ENCODE peak calls at places on chromosome 7, in six cellular contexts. Y is GM12878, D is GM12891, T is HepG2, L is K562, K is H1. N is an unnamed sample.

GRCh38 chr7:87316846-87317545 is 28.5 kb upstream of the CROT start:
- DNase-seq in Y (no peak), T (peak), L (no peak), K (no peak), D (no peak), N (no peak)

GRCh38 chr7:5704534-5704922 is 76.9 kb downstream of the RNF216 start:
- DNase-seq in L (peak), K (peak), Y (no peak), T (peak), D (peak), N (no peak)

GRCh38 chr7:125823538-125823937 is 893.9 kb upstream of the POT1 start:
- DNase-seq in L (no peak), T (no peak), Y (no peak), K (no peak), D (no peak), N (no peak)

GRCh38 chr7:30920021-30920583 is 8.4 kb downstream of the AQP1 start:
- DNase-seq in T (no peak), L (no peak), K (no peak), D (no peak), Y (no peak), N (no peak)

GRCh38 chr7:90709501-90710465 is 113.7 kb downstream of the CDK14 start:
- DNase-seq in T (no peak), K (no peak), L (no peak), D (no peak), Y (no peak), N (no peak)

GRCh38 chr7:25759281-25759680 is 392.7 kb upstream of the NFE2L3 start:
- DNase-seq in T (no peak), D (no peak), K (no peak), L (no peak), Y (no peak), N (no peak)

GRCh38 chr7:156461881-156462665 is 178.5 kb upstream of the RNF32 start:
- DNase-seq in D (no peak), Y (no peak), L (no peak), T (no peak), K (no peak), N (no peak)

GRCh38 chr7:22586806-22587180 is 86.8 kb upstream of the STEAP1B start:
- DNase-seq in D (no peak), Y (no peak), L (no peak), T (peak), K (no peak), N (no peak)

GRCh38 chr7:136517971-136518370 is 350.5 kb upstream of the CHRM2 start:
- DNase-seq in T (no peak), L (no peak), Y (no peak), K (no peak), D (no peak), N (no peak)

GRCh38 chr7:16318989-16319915 is 102.1 kb downstream of the CRPPA start:
- DNase-seq in L (no peak), Y (no peak), T (no peak), D (no peak), K (no peak), N (no peak)

GRCh38 chr7:102992820-102993531 is 80.2 kb downstream of the LRRC17 start:
- DNase-seq in T (peak), Y (no peak), L (peak), K (no peak), D (no peak), N (no peak)

GRCh38 chr7:126574276-126574675 is 678.5 kb downstream of the GRM8 start:
- DNase-seq in T (no peak), L (no peak), K (no peak), D (no peak), Y (no peak), N (no peak)

GRCh38 chr7:35909870-35910357 is 109.1 kb downstream of the SEPTIN7 start:
- DNase-seq in K (no peak), T (no peak), Y (no peak), D (no peak), L (no peak), N (no peak)

GRCh38 chr7:70668606-70669358 is 463.2 kb upstream of the GALNT17 start:
- DNase-seq in T (no peak), Y (peak), L (no peak), D (no peak), K (no peak), N (no peak)

GRCh38 chr7:155020996-155021395 is 18.1 kb upstream of the PAXIP1 start:
- DNase-seq in Y (no peak), T (no peak), K (no peak), D (no peak), L (no peak), N (no peak)

GRCh38 chr7:44959956-44960640 is 18.7 kb downstream of the MYO1G start:
- DNase-seq in Y (no peak), L (no peak), D (no peak), T (no peak), K (no peak), N (no peak)

GRCh38 chr7:33841658-33842057 is 63.7 kb upstream of the BMPER start:
- DNase-seq in D (no peak), K (no peak), T (no peak), L (no peak), Y (no peak), N (no peak)

GRCh38 chr7:31955021-31955420 is 115.2 kb downstream of the PDE1C start:
- DNase-seq in Y (no peak), K (no peak), T (no peak), D (no peak), L (no peak), N (no peak)

GRCh38 chr7:6691609-6692106 is 15.1 kb downstream of the ZNF12 start:
- DNase-seq in L (no peak), D (no peak), K (no peak), T (no peak), Y (no peak), N (no peak)

GRCh38 chr7:114082934-114083647 is 164.3 kb upstream of the PPP1R3A start:
- DNase-seq in K (no peak), D (no peak), Y (no peak), T (no peak), L (no peak), N (no peak)

GRCh38 chr7:157903715-157904114 is 566.9 kb downstream of the DNAJB6 start:
- DNase-seq in Y (no peak), L (no peak), D (no peak), T (no peak), K (no peak), N (no peak)

GRCh38 chr7:707296-708000 is 19.1 kb upstream of the DNAAF5 start:
- DNase-seq in K (no peak), L (no peak), Y (no peak), D (no peak), T (no peak), N (no peak)

GRCh38 chr7:44473295-44473694 is 17.2 kb downstream of the NUDCD3 start:
- DNase-seq in L (no peak), T (peak), D (no peak), Y (no peak), K (no peak), N (no peak)

GRCh38 chr7:98808751-98809460 is 60.9 kb downstream of the TMEM130 start:
- DNase-seq in T (no peak), K (no peak), D (no peak), Y (no peak), L (no peak), N (no peak)

GRCh38 chr7:25149844-25150243 is 24.8 kb upstream of the CYCS start:
- DNase-seq in L (no peak), T (no peak), K (no peak), Y (no peak), D (no peak), N (no peak)

GRCh38 chr7:143416565-143417149 is 8.0 kb upstream of the EPHA1 start:
- DNase-seq in Y (no peak), D (no peak), L (peak), K (no peak), T (peak), N (no peak)

GRCh38 chr7:1385086-1385808 is 74.0 kb downstream of the MICALL2 start:
- DNase-seq in K (no peak), Y (no peak), L (no peak), T (no peak), D (no peak), N (no peak)

GRCh38 chr7:140863867-140864266 is 60.9 kb downstream of the BRAF start:
- DNase-seq in Y (no peak), D (no peak), L (no peak), K (no peak), T (no peak), N (no peak)

GRCh38 chr7:12732428-12732827 is 45.0 kb downstream of the ARL4A start:
- DNase-seq in D (no peak), Y (no peak), K (no peak), L (no peak), T (no peak), N (no peak)

GRCh38 chr7:2873146-2873545 is 29.0 kb upstream of the GNA12 start:
- DNase-seq in D (no peak), Y (no peak), K (no peak), T (no peak), L (no peak), N (no peak)

GRCh38 chr7:71308105-71308504 is 176.2 kb downstream of the GALNT17 start:
- DNase-seq in L (no peak), D (no peak), T (no peak), Y (no peak), K (peak), N (no peak)

GRCh38 chr7:66181845-66182244 is 23.3 kb upstream of the TPST1 start:
- DNase-seq in D (no peak), Y (no peak), K (no peak), L (no peak), T (no peak), N (no peak)

GRCh38 chr7:83306487-83306886 is 143.8 kb upstream of the PCLO start:
- DNase-seq in K (no peak), D (no peak), L (no peak), T (no peak), Y (no peak), N (no peak)

GRCh38 chr7:119959811-119960210 is 313.2 kb upstream of the KCND2 start:
- DNase-seq in L (no peak), T (no peak), K (no peak), Y (no peak), D (no peak), N (no peak)

GRCh38 chr7:64787295-64787694 is 6.9 kb upstream of the ZNF138 start:
- DNase-seq in L (no peak), K (no peak), T (no peak), Y (no peak), D (no peak), N (no peak)

DNA sequence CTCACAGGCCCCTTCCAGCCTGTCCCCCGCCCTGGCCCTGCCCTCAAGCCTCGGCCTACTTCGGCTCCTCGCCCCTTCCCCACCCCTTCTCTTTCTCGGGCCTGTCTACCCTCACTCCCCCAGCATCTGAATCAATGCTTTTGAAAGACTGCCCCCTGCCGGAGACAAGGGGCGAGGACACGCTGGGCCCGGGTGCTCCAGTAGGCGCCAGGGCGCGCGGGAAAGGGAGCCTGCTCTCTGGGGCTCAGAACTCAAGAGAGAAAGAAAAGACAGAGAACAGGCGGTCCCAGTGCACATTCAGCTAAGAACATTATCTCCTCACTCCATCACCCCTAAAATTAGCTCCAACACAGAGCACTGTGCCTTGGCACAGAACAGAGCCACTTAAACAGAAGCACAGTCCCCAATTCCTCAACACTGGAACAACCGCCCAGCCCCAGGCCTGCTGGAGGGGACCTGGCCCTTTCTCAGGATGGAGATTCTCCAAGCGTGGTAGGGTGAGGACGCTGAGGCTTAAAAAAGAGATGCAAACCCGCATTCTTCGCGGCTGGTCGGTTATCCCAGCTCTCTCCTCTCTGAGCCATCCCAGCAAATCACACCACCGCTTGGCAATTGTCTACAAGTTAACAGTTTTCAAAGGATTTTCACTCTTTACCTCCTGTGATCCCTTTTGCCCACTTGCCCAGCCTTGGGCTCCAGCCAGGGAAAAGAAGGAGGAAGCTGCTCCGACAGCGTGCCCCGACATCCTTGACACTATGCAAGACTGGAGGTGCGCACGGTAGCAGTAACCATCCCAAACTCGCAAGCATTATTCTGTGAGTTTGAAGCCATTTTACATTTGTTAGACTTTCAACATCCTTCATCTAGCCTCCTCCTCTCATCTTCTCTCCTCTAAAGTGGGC is 2.1 kb downstream of the GIGYF1 start:
- DNase-seq in K (peak), Y (no peak), D (peak), L (peak), T (peak), N (peak)
- TF ChIP-seq POLR2AphosphoS5 in K (no peak), Y (no peak), D (no peak), L (no peak), T (no peak), N (no peak)

DNA sequence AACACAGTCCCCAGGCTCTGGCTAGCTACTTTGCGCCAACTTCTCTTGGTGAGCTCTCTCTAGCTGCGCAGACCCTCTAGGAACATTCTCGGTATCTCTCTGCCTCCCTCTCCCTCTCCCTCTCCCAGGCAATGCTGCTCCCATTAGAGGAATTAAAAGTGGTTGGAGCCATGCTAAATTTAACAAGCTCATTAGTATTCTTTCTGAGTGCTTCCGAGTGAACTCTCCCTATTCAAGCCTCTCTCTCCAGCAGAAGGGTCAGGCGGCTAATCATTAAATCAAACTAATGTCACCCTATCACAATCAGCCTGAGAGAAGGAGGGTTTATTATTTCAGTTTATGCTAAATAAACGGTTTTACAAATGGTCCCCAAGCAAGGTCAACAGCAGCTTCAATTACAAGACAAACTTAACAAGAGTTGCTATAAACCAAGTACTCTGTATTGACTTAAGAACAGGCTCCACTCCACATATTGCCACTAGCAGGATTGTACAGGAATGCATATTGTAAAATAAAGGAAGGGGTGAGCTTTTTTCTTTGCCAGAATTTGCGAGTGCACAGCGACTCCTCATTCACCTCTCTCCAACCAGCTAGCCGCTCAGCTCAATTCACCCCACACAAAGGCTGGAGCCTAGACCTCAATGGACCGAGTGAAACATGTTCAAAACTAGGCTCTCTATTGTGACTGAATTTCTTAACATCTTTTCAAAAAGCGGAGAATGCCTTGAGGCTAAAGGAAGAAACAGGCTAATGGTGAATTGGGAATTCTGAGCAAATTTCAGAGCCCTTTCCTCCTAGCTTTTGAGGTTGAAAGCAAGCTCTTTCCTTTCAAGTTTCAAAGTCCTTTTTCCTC is 84.4 kb downstream of the GLI3 start:
- DNase-seq in D (no peak), T (no peak), K (no peak), Y (no peak), L (no peak), N (no peak)
- TF ChIP-seq TAF1 in D (no peak), T (no peak), K (no peak), Y (no peak), L (no peak), N (no peak)

DNA sequence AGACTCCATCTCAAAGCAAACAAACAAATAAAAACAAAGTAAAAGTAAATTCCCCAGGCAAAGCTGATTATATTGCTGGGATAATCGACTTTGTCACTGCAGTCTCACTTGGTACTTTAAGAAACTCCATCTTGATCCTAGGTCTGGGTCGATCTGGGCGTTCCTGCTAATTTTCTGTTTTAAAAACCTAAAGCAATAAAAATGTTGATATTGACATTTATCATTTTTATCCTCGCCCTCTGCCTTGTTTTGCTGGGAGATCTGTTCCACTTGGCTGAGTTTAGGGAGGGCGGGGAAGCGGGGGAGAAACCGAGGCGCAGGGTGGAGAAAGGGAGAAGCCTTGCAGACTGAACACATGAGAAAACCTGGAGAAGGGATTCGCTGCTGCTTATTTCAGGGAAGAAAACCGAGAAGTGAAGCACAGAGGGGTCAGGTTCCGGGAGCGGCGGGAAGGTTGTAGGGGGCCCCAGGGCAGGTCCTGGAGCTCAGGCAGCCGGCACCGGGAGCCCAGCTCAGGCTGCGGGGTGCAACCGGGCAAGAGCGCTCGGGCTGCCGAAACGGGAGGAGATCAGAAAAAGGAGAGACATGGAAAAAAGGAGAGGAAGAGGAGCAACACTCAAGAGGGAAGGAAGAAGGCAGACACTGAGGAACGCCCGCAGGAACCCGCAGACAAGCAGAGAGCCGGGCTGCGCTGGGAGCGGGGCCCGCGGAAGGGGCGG is 27.4 kb upstream of the KMT2C start:
- DNase-seq in L (peak), D (no peak), K (no peak), T (no peak), Y (no peak), N (no peak)
- TF ChIP-seq POLR2A in L (peak), D (no peak), K (peak), T (peak), Y (no peak), N (no peak)

GRCh38 chr7:80908360-80908797 is 10.5 kb downstream of the SEMA3C start:
- DNase-seq in K (no peak), Y (no peak), D (no peak), T (no peak), L (no peak), N (no peak)

GRCh38 chr7:80905334-80905733 is 13.5 kb downstream of the SEMA3C start:
- DNase-seq in K (no peak), D (no peak), Y (no peak), T (no peak), L (no peak), N (no peak)

GRCh38 chr7:80907612-80908011 is 11.2 kb downstream of the SEMA3C start:
- DNase-seq in K (no peak), Y (no peak), T (no peak), L (no peak), D (no peak), N (no peak)

GRCh38 chr7:80907141-80907601 is 11.7 kb downstream of the SEMA3C start:
- DNase-seq in K (no peak), T (no peak), Y (no peak), D (no peak), L (no peak), N (no peak)

DNA sequence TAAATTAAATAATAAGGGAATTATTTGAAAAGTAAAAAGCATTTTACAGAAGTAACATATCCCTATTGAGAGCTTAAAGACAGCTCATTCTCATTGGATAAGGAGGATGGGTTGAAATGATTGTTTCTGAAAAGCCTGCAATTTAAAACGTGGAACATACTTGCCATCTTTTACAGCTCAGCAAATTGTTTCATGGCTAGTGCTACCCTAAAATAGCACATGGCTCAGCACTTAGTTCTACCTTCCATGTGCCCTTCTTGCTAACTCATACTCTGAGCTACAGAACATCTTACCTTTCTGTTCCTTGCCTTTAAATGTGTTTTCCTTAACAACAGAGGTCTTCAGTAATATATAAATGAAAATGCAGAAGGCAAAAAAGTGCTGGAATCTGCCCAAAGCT is 8.6 kb downstream of the SEMA3C start:
- DNase-seq in D (no peak), K (no peak), T (no peak), Y (no peak), L (no peak), N (no peak)
- TF ChIP-seq POLR2AphosphoS5 in D (no peak), K (no peak), T (no peak), Y (no peak), L (no peak), N (no peak)

GRCh38 chr7:77209479-77210139 is 10.0 kb upstream of the FGL2 start:
- DNase-seq in D (no peak), K (no peak), Y (no peak), T (no peak), L (no peak), N (no peak)
- TF ChIP-seq TAF1 in D (no peak), K (no peak), Y (no peak), T (no peak), L (no peak), N (no peak)

DNA sequence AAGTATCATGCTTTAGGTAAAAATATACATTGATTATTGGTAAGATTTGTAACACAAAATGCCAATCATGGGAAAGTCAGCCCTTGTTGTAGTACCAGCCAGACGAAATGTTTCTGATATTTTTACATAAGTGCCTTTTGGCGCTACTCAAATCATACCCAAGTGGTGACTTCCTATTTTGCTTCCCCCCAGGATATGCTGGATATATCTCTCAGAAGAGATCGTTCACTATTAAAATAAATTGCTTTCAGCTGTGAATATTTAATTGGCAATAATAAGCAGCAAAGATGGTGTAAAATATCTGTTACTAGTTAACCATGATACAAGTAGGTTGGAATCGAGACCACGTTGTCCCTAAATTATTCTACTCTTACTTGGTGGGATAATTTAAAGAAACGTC is 909.2 kb upstream of the LRRN3 start:
- DNase-seq in L (no peak), D (no peak), Y (no peak), K (no peak), T (no peak), N (no peak)
- TF ChIP-seq POLR2A in L (no peak), D (no peak), Y (no peak), K (no peak), T (no peak), N (no peak)

N was measured in GM12892.